ENCODE peak calls at places on chromosomes 3 and 15, in seven cellular contexts. L, C, N, J, U, O and A are unnamed samples.

GRCh38 chr15:31260646-31261265 is 65.9 kb upstream of the KLF13 start:
- DNase-seq in L (no peak), C (no peak), N (no peak), J (no peak), U (no peak), O (no peak), A (no peak)

GRCh38 chr3:11221818-11222217 is 50.4 kb upstream of the ATG7 start:
- DNase-seq in L (no peak), C (no peak), N (no peak), J (no peak), U (no peak), O (no peak), A (no peak)

GRCh38 chr15:31440754-31441298 is 114.2 kb downstream of the KLF13 start:
- DNase-seq in L (peak; percentile 32), C (no peak), N (peak; percentile 56), J (no peak), U (peak; percentile 93), O (no peak), A (no peak)

GRCh38 chr3:24137958-24138875 is 193.1 kb downstream of the NR1D2 start:
- DNase-seq in L (peak; percentile 12), C (no peak), N (no peak), J (no peak), U (no peak), O (no peak), A (no peak)

GRCh38 chr3:9201278-9201677 is 48.2 kb downstream of the SRGAP3 start:
- DNase-seq in L (no peak), C (no peak), N (no peak), J (peak; percentile 60), U (no peak), O (no peak), A (no peak)

GRCh38 chr15:52790941-52791751 is 1.0 kb upstream of the ONECUT1 start:
- DNase-seq in L (peak; percentile 63), C (no peak), N (peak; percentile 57), J (peak; percentile 56), U (no peak), O (no peak), A (no peak)

GRCh38 chr3:89395441-89395840 is 288.0 kb downstream of the EPHA3 start:
- DNase-seq in L (no peak), C (no peak), N (no peak), J (no peak), U (no peak), O (no peak), A (no peak)

GRCh38 chr15:60720493-60721231 is 241.7 kb upstream of the ICE2 start:
- DNase-seq in L (no peak), C (no peak), N (no peak), J (no peak), U (no peak), O (no peak), A (no peak)

GRCh38 chr15:76163429-76164020 is 103.7 kb downstream of the TMEM266 start:
- DNase-seq in L (peak; percentile 23), C (peak; percentile 36), N (no peak), J (peak; percentile 60), U (peak; percentile 87), O (no peak), A (no peak)

GRCh38 chr3:179321585-179322322 is 1.1 kb upstream of the ZNF639 start:
- DNase-seq in L (peak; percentile 19), C (peak; percentile 61), N (no peak), J (peak; percentile 27), U (no peak), O (peak; percentile 52), A (no peak)
- TF ChIP-seq CTCF in L (peak; percentile 62), C (peak; percentile 31), N (peak; percentile 32), J (peak; percentile 24), U (peak; percentile 37), O (peak; percentile 69), A (peak; percentile 59)

DNA sequence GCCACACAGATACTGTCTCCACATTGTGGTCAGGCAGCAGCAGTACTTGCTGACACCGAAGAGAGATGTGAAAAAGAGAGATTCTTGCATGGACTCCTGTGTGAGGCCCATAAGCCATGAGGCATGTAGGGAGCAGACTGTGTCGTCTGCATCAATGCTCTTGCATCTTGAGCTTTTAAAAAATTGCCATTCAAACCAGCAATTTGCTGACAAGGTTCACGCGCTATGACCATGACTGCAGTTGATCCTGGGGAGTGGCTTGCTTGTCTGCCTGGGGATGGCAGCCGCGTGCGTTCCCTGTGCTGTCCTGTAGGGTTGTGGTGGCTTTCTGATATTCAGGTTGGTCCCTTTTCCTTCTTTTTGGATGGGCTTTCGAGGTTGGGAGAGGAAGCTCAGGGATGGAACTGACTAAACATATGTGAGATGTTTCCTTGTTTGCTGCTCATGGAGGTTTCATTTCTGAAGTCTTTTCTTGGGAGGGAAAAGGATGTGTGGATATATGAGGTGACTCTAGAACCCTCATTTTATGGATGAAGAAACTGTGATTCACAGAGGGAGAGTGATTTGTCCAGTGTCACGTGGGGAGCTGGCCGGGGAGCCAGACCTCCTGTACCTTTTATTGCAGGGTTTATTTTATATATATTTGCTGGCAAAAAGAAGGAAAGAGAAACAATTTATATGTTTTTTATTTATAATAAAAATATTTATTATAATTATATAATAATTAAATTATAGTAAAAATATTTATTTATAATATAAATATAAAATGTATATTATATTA is 48.6 kb downstream of the LPP start:
- DNase-seq in L (no peak), C (peak; percentile 8), N (no peak), J (peak; percentile 29), U (no peak), O (no peak), A (no peak)
- TF ChIP-seq CTCF in L (no peak), C (no peak), N (peak; percentile 24), J (no peak), U (no peak), O (peak; percentile 8), A (no peak)

GRCh38 chr15:55992769-55993110 is 672 bp downstream of the NEDD4 start:
- DNase-seq in L (no peak), C (no peak), N (no peak), J (no peak), U (no peak), O (no peak), A (no peak)

GRCh38 chr15:55990986-55991385 is 2.4 kb downstream of the NEDD4 start:
- DNase-seq in L (no peak), C (no peak), N (no peak), J (no peak), U (no peak), O (no peak), A (no peak)

GRCh38 chr15:55991841-55992768 is 1.3 kb downstream of the NEDD4 start:
- DNase-seq in L (no peak), C (no peak), N (no peak), J (no peak), U (no peak), O (no peak), A (no peak)

GRCh38 chr15:55993111-55993803 is at the start of gene NEDD4:
- DNase-seq in L (peak; percentile 91), C (peak; percentile 81), N (peak; percentile 86), J (peak; percentile 78), U (peak; percentile 96), O (peak; percentile 84), A (peak; percentile 57)

DNA sequence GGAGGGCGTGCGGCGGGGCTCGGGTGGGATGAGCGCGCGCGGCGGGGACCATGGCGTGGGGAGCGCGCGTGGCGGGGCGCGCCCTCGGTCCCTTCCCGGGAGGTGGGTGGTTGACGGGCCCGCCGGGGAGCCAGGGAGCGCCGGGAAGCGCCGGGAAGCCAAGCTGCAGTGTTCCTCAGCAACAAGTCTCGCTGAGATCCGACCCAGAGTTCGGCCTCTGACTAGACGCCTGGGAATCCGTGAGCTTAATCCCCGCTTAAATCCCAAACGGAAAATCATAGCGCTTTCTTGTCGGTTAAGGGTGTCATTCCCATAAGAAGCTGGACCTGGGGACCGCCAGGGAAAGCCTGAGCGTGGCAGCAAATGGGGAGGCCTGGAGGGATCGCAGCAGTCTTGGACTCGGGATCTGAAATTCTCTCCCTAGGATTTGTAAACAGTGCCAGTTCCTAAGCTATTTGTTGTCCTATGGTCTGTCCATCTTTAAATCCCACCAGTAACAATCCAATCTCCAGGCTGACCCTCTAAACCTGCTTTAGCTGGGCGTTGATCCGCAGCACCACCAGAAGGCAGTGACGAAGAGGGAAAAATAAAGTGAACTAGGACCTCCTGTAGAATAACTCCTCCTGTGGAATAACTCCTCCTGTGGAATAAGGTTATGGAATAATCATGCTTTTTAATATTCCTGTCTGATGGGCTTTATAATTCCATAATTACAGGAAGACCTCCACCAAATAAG is 560 bp upstream of the NEDD4 start:
- DNase-seq in L (no peak), C (peak; percentile 14), N (no peak), J (peak; percentile 22), U (no peak), O (peak; percentile 41), A (no peak)
- TF ChIP-seq CTCF in L (peak; percentile 14), C (no peak), N (no peak), J (no peak), U (no peak), O (peak; percentile 32), A (peak; percentile 13)

GRCh38 chr3:17088017-17088416 is 203.3 kb downstream of the PLCL2 start:
- DNase-seq in L (no peak), C (no peak), N (no peak), J (no peak), U (no peak), O (no peak), A (no peak)
- TF ChIP-seq CTCF in L (no peak), C (no peak), N (no peak), J (no peak), U (no peak), O (no peak), A (no peak)

DNA sequence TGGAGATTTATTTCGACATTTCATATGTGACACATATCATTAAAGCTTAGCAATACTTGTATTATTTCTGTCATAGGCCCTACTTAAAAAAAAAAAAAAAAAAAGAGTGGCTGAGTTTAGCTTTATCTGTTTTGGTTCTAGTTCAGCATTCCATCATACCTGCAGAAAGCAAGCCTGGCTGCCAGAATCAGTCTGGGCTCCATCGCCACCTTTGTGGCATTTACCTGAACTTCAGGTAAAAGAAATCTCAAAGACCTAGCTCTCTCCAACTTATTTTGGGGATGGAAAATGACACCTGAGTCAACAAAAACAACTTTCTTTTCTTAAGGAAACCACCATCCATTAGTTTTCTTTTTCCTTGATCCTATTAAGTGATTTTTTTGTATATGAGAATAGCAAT is 82.1 kb downstream of the NEK10 start:
- DNase-seq in L (no peak), C (no peak), N (no peak), J (no peak), U (no peak), O (no peak), A (no peak)
- TF ChIP-seq CTCF in L (no peak), C (no peak), N (no peak), J (no peak), U (no peak), O (no peak), A (no peak)

DNA sequence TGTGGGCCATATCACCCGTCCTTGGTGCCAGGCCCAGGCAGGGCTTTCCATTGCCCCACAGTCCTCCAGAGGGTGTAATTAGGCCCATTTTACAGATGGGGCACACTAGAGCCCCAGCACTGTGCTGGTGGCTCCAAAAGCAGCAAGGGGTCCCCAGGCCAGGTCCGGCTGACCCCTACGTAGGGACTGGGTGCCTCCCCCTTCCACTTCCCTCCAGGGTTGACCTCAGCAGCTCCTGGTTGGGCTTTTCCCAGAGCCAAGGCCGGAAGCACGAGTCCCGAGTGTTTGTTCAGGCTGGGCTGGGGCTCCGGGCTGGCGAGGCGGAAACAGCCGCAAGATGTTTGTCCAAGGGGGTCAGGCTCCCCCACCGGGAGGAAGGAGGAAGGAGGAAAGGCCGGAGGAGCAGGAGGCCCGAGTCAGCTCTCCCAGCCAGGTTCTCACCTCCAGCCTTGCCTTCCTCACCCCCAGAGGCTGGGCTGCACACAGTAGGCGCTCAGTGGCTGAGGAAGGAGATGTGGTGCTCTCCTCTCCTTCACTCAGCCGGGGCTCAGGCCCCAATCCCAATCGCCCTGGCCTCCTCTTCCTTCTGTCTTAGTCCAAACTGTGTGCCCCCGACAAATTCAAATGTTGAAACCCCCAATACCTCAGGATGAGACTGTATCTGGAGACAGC is 17.1 kb upstream of the PLXND1 start:
- DNase-seq in L (no peak), C (peak; percentile 3), N (no peak), J (no peak), U (peak; percentile 84), O (no peak), A (no peak)
- TF ChIP-seq CTCF in L (no peak), C (no peak), N (no peak), J (no peak), U (no peak), O (no peak), A (no peak)